ENCODE peak calls at places on chromosomes 13 and 19, in seven cellular contexts. V is omental fat pad, S is epithelial cell of prostate, K is anterior cingulate cortex, M is heart left ventricle, Z is hypothalamus, H is SW480. L is an unnamed sample.

GRCh38 chr19:53876651-53877224 is 5.3 kb upstream of the PRKCG start:
- DNase-seq in H (no peak), S (no peak), V (no peak), K (no peak), M (no peak), Z (no peak), L (no peak)

GRCh38 chr13:98351636-98352035 is 174.6 kb upstream of the RNF113B start:
- DNase-seq in M (no peak), V (no peak), H (no peak), Z (no peak), K (no peak), S (no peak), L (no peak)

GRCh38 chr19:56119585-56119978 is 1.5 kb downstream of the ZNF787 start:
- DNase-seq in S (no peak), H (no peak), K (no peak), M (no peak), Z (no peak), V (no peak), L (no peak)

GRCh38 chr19:18800079-18800478 is 9.0 kb upstream of the COMP start:
- DNase-seq in Z (no peak), H (no peak), K (no peak), V (no peak), M (no peak), S (no peak), L (no peak)

GRCh38 chr13:29946093-29946492 is 95.7 kb upstream of the UBL3 start:
- DNase-seq in V (no peak), Z (no peak), M (no peak), S (no peak), K (no peak), H (no peak), L (no peak)

GRCh38 chr13:94674609-94675348 is 37.6 kb downstream of the SOX21 start:
- DNase-seq in H (peak), Z (no peak), S (no peak), V (peak), K (no peak), M (peak), L (peak)

GRCh38 chr13:99955107-99955746 is 16.3 kb downstream of the ZIC5 start:
- DNase-seq in S (no peak), M (no peak), Z (no peak), H (no peak), K (no peak), V (no peak), L (no peak)

GRCh38 chr19:41928754-41929535 is 696 bp upstream of the ERFL start:
- DNase-seq in V (no peak), S (no peak), M (no peak), H (peak), Z (no peak), K (no peak), L (no peak)

GRCh38 chr19:39236527-39236926 is 8.3 kb downstream of the IFNL3 start:
- DNase-seq in M (no peak), K (no peak), Z (no peak), H (no peak), V (no peak), S (no peak), L (peak)

GRCh38 chr13:76489299-76489698 is 396.9 kb downstream of the KCTD12 start:
- DNase-seq in K (no peak), Z (no peak), M (no peak), V (no peak), S (no peak), H (no peak), L (no peak)

GRCh38 chr13:31880849-31881494 is 141.6 kb downstream of the RXFP2 start:
- DNase-seq in M (no peak), Z (no peak), H (no peak), S (no peak), V (no peak), K (no peak), L (no peak)

GRCh38 chr13:27149702-27150101 is 21.9 kb downstream of the USP12 start:
- DNase-seq in Z (no peak), K (no peak), H (no peak), S (no peak), M (no peak), V (no peak), L (no peak)

GRCh38 chr13:30551194-30551593 is 66.5 kb upstream of the USPL1 start:
- DNase-seq in Z (no peak), S (no peak), V (no peak), M (no peak), H (peak), K (no peak), L (no peak)

GRCh38 chr19:48746738-48747575 is at the start of gene IZUMO1:
- DNase-seq in K (peak), M (peak), H (no peak), S (no peak), Z (peak), V (peak), L (peak)

GRCh38 chr19:16654151-16654550 is 5.8 kb downstream of the SMIM7 start:
- DNase-seq in S (no peak), V (no peak), Z (no peak), H (no peak), K (no peak), M (no peak), L (no peak)

GRCh38 chr19:55212447-55212846 is 3.1 kb upstream of the PTPRH start:
- DNase-seq in V (no peak), K (no peak), Z (no peak), S (no peak), H (peak), M (no peak), L (peak)

GRCh38 chr19:10327793-10328192 is 5.5 kb downstream of the RAVER1 start:
- DNase-seq in S (no peak), K (no peak), H (no peak), Z (no peak), M (no peak), V (no peak), L (no peak)

GRCh38 chr13:93298741-93299140 is 72.1 kb downstream of the GPC6 start:
- DNase-seq in S (no peak), K (no peak), V (no peak), H (no peak), M (no peak), Z (no peak), L (no peak)

GRCh38 chr19:17757125-17757524 is 5.8 kb downstream of the FCHO1 start:
- DNase-seq in V (peak), H (no peak), M (peak), S (no peak), Z (peak), K (peak), L (no peak)

GRCh38 chr13:73168226-73168992 is 109.6 kb downstream of the KLF5 start:
- DNase-seq in M (no peak), Z (no peak), K (no peak), V (no peak), S (peak), H (peak), L (no peak)

GRCh38 chr19:49149652-49150105 is 5.5 kb downstream of the HRC start:
- DNase-seq in M (peak), Z (peak), H (peak), K (peak), V (no peak), S (no peak), L (no peak)

GRCh38 chr13:44471686-44472085 is 98.1 kb downstream of the SERP2 start:
- DNase-seq in M (no peak), V (no peak), H (no peak), Z (no peak), K (no peak), S (no peak), L (no peak)

GRCh38 chr19:19405919-19406877 is 723 bp downstream of the GATAD2A start:
- DNase-seq in V (no peak), K (no peak), M (peak), S (no peak), Z (no peak), H (peak), L (peak)

GRCh38 chr19:29812080-29812880 is 489 bp downstream of the CCNE1 start:
- DNase-seq in K (no peak), H (no peak), V (no peak), M (peak), S (no peak), Z (no peak), L (peak)

GRCh38 chr13:85411608-85412007 is 387.6 kb downstream of the SLITRK6 start:
- DNase-seq in S (no peak), M (no peak), V (no peak), H (no peak), Z (no peak), K (no peak), L (no peak)

GRCh38 chr13:73767747-73768315 is 366.4 kb downstream of the KLF12 start:
- DNase-seq in S (no peak), H (no peak), Z (no peak), V (no peak), M (no peak), K (no peak), L (no peak)